ENCODE peak calls at places on chromosomes 13 and 19, in five cellular contexts. One of them, this sample, is unnamed.

GRCh38 chr13:76799696-76800095 is 86.5 kb downstream of the KCTD12 start:
- DNase-seq in NCI-H2227 treated with DMSO at 0.1 percent for 48 hours: no peak
- DNase-seq in esophagus muscularis mucosa: no peak
- DNase-seq in AG09309: no peak
- DNase-seq in stimulated activated CD8-positive, alpha-beta memory T cell treated with anti-CD3 and anti-CD28 coated beads, Interleukin-12 subunit alpha, Interleukin-12 subunit beta, amount 100 ng/mL, for 1 hour: no peak
- DNase-seq in this sample: no peak

GRCh38 chr13:43397110-43397509 is 373.7 kb downstream of the DNAJC15 start:
- DNase-seq in esophagus muscularis mucosa: no peak
- DNase-seq in AG09309: no peak
- DNase-seq in stimulated activated CD8-positive, alpha-beta memory T cell treated with anti-CD3 and anti-CD28 coated beads, Interleukin-12 subunit alpha, Interleukin-12 subunit beta, amount 100 ng/mL, for 1 hour: no peak
- DNase-seq in NCI-H2227 treated with DMSO at 0.1 percent for 48 hours: no peak
- DNase-seq in this sample: no peak

GRCh38 chr19:55346725-55347441 is 7.2 kb downstream of the KMT5C start:
- DNase-seq in esophagus muscularis mucosa: no peak
- DNase-seq in NCI-H2227 treated with DMSO at 0.1 percent for 48 hours: no peak
- DNase-seq in stimulated activated CD8-positive, alpha-beta memory T cell treated with anti-CD3 and anti-CD28 coated beads, Interleukin-12 subunit alpha, Interleukin-12 subunit beta, amount 100 ng/mL, for 1 hour: no peak
- DNase-seq in AG09309: no peak
- DNase-seq in this sample: no peak

GRCh38 chr13:110950356-110950755 is 35.5 kb upstream of the ANKRD10 start:
- DNase-seq in esophagus muscularis mucosa: no peak
- DNase-seq in NCI-H2227 treated with DMSO at 0.1 percent for 48 hours: no peak
- DNase-seq in stimulated activated CD8-positive, alpha-beta memory T cell treated with anti-CD3 and anti-CD28 coated beads, Interleukin-12 subunit alpha, Interleukin-12 subunit beta, amount 100 ng/mL, for 1 hour: no peak
- DNase-seq in AG09309: no peak
- DNase-seq in this sample: no peak

GRCh38 chr13:43128504-43128929 is 105.1 kb downstream of the DNAJC15 start:
- DNase-seq in esophagus muscularis mucosa: no peak
- DNase-seq in NCI-H2227 treated with DMSO at 0.1 percent for 48 hours: no peak
- DNase-seq in stimulated activated CD8-positive, alpha-beta memory T cell treated with anti-CD3 and anti-CD28 coated beads, Interleukin-12 subunit alpha, Interleukin-12 subunit beta, amount 100 ng/mL, for 1 hour: no peak
- DNase-seq in AG09309: no peak
- DNase-seq in this sample: no peak

GRCh38 chr19:4609878-4610511 is 29.3 kb upstream of the TNFAIP8L1 start:
- DNase-seq in esophagus muscularis mucosa: no peak
- DNase-seq in stimulated activated CD8-positive, alpha-beta memory T cell treated with anti-CD3 and anti-CD28 coated beads, Interleukin-12 subunit alpha, Interleukin-12 subunit beta, amount 100 ng/mL, for 1 hour: no peak
- DNase-seq in AG09309: no peak
- DNase-seq in NCI-H2227 treated with DMSO at 0.1 percent for 48 hours: no peak
- DNase-seq in this sample: no peak

GRCh38 chr19:39031368-39032163 is 783 bp downstream of the FBXO27 start:
- DNase-seq in NCI-H2227 treated with DMSO at 0.1 percent for 48 hours: peak
- DNase-seq in esophagus muscularis mucosa: peak
- DNase-seq in AG09309: no peak
- DNase-seq in stimulated activated CD8-positive, alpha-beta memory T cell treated with anti-CD3 and anti-CD28 coated beads, Interleukin-12 subunit alpha, Interleukin-12 subunit beta, amount 100 ng/mL, for 1 hour: peak
- DNase-seq in this sample: peak

GRCh38 chr19:7788178-7788932 is 25.3 kb downstream of the CLEC4M start:
- DNase-seq in stimulated activated CD8-positive, alpha-beta memory T cell treated with anti-CD3 and anti-CD28 coated beads, Interleukin-12 subunit alpha, Interleukin-12 subunit beta, amount 100 ng/mL, for 1 hour: no peak
- DNase-seq in esophagus muscularis mucosa: no peak
- DNase-seq in AG09309: no peak
- DNase-seq in NCI-H2227 treated with DMSO at 0.1 percent for 48 hours: no peak
- DNase-seq in this sample: no peak

GRCh38 chr19:41939861-41940442 is 11.7 kb upstream of the ERFL start:
- DNase-seq in NCI-H2227 treated with DMSO at 0.1 percent for 48 hours: peak
- DNase-seq in esophagus muscularis mucosa: no peak
- DNase-seq in AG09309: no peak
- DNase-seq in stimulated activated CD8-positive, alpha-beta memory T cell treated with anti-CD3 and anti-CD28 coated beads, Interleukin-12 subunit alpha, Interleukin-12 subunit beta, amount 100 ng/mL, for 1 hour: no peak
- DNase-seq in this sample: no peak

GRCh38 chr19:1133471-1133929 is 29.7 kb downstream of the GPX4 start:
- DNase-seq in AG09309: no peak
- DNase-seq in esophagus muscularis mucosa: no peak
- DNase-seq in NCI-H2227 treated with DMSO at 0.1 percent for 48 hours: no peak
- DNase-seq in stimulated activated CD8-positive, alpha-beta memory T cell treated with anti-CD3 and anti-CD28 coated beads, Interleukin-12 subunit alpha, Interleukin-12 subunit beta, amount 100 ng/mL, for 1 hour: peak
- DNase-seq in this sample: no peak

GRCh38 chr19:47511128-47511517 is 3.7 kb downstream of the NAPA start:
- DNase-seq in AG09309: no peak
- DNase-seq in NCI-H2227 treated with DMSO at 0.1 percent for 48 hours: no peak
- DNase-seq in stimulated activated CD8-positive, alpha-beta memory T cell treated with anti-CD3 and anti-CD28 coated beads, Interleukin-12 subunit alpha, Interleukin-12 subunit beta, amount 100 ng/mL, for 1 hour: no peak
- DNase-seq in esophagus muscularis mucosa: no peak
- DNase-seq in this sample: no peak

GRCh38 chr19:2095338-2095938 is 688 bp downstream of the MOB3A start:
- DNase-seq in esophagus muscularis mucosa: no peak
- DNase-seq in NCI-H2227 treated with DMSO at 0.1 percent for 48 hours: no peak
- DNase-seq in AG09309: no peak
- DNase-seq in stimulated activated CD8-positive, alpha-beta memory T cell treated with anti-CD3 and anti-CD28 coated beads, Interleukin-12 subunit alpha, Interleukin-12 subunit beta, amount 100 ng/mL, for 1 hour: no peak
- DNase-seq in this sample: no peak

GRCh38 chr19:19647037-19647835 is 3.8 kb upstream of the GMIP start:
- DNase-seq in NCI-H2227 treated with DMSO at 0.1 percent for 48 hours: no peak
- DNase-seq in esophagus muscularis mucosa: no peak
- DNase-seq in AG09309: no peak
- DNase-seq in stimulated activated CD8-positive, alpha-beta memory T cell treated with anti-CD3 and anti-CD28 coated beads, Interleukin-12 subunit alpha, Interleukin-12 subunit beta, amount 100 ng/mL, for 1 hour: no peak
- DNase-seq in this sample: no peak

GRCh38 chr19:16566161-16566560 is 6.1 kb downstream of the SLC35E1 start:
- DNase-seq in NCI-H2227 treated with DMSO at 0.1 percent for 48 hours: no peak
- DNase-seq in esophagus muscularis mucosa: no peak
- DNase-seq in stimulated activated CD8-positive, alpha-beta memory T cell treated with anti-CD3 and anti-CD28 coated beads, Interleukin-12 subunit alpha, Interleukin-12 subunit beta, amount 100 ng/mL, for 1 hour: peak
- DNase-seq in AG09309: no peak
- DNase-seq in this sample: no peak

GRCh38 chr13:53112522-53112921 is 83.9 kb downstream of the OLFM4 start:
- DNase-seq in NCI-H2227 treated with DMSO at 0.1 percent for 48 hours: no peak
- DNase-seq in AG09309: no peak
- DNase-seq in stimulated activated CD8-positive, alpha-beta memory T cell treated with anti-CD3 and anti-CD28 coated beads, Interleukin-12 subunit alpha, Interleukin-12 subunit beta, amount 100 ng/mL, for 1 hour: no peak
- DNase-seq in esophagus muscularis mucosa: no peak
- DNase-seq in this sample: no peak

GRCh38 chr13:48647625-48648024 is 6.1 kb upstream of the CYSLTR2 start:
- DNase-seq in AG09309: no peak
- DNase-seq in esophagus muscularis mucosa: no peak
- DNase-seq in stimulated activated CD8-positive, alpha-beta memory T cell treated with anti-CD3 and anti-CD28 coated beads, Interleukin-12 subunit alpha, Interleukin-12 subunit beta, amount 100 ng/mL, for 1 hour: no peak
- DNase-seq in NCI-H2227 treated with DMSO at 0.1 percent for 48 hours: no peak
- DNase-seq in this sample: no peak

GRCh38 chr19:13089139-13089856 is 13.4 kb downstream of the LYL1 start:
- DNase-seq in NCI-H2227 treated with DMSO at 0.1 percent for 48 hours: no peak
- DNase-seq in esophagus muscularis mucosa: no peak
- DNase-seq in stimulated activated CD8-positive, alpha-beta memory T cell treated with anti-CD3 and anti-CD28 coated beads, Interleukin-12 subunit alpha, Interleukin-12 subunit beta, amount 100 ng/mL, for 1 hour: no peak
- DNase-seq in AG09309: no peak
- DNase-seq in this sample: peak

GRCh38 chr13:88263808-88264207 is 592.6 kb downstream of the SLITRK5 start:
- DNase-seq in AG09309: no peak
- DNase-seq in NCI-H2227 treated with DMSO at 0.1 percent for 48 hours: no peak
- DNase-seq in stimulated activated CD8-positive, alpha-beta memory T cell treated with anti-CD3 and anti-CD28 coated beads, Interleukin-12 subunit alpha, Interleukin-12 subunit beta, amount 100 ng/mL, for 1 hour: no peak
- DNase-seq in esophagus muscularis mucosa: no peak
- DNase-seq in this sample: no peak

GRCh38 chr19:47351545-47351944 is 2.4 kb downstream of the DHX34 start:
- DNase-seq in stimulated activated CD8-positive, alpha-beta memory T cell treated with anti-CD3 and anti-CD28 coated beads, Interleukin-12 subunit alpha, Interleukin-12 subunit beta, amount 100 ng/mL, for 1 hour: no peak
- DNase-seq in AG09309: no peak
- DNase-seq in esophagus muscularis mucosa: no peak
- DNase-seq in NCI-H2227 treated with DMSO at 0.1 percent for 48 hours: no peak
- DNase-seq in this sample: no peak

GRCh38 chr13:99663185-99663825 is 162.0 kb downstream of the TM9SF2 start:
- DNase-seq in NCI-H2227 treated with DMSO at 0.1 percent for 48 hours: no peak
- DNase-seq in esophagus muscularis mucosa: peak
- DNase-seq in AG09309: no peak
- DNase-seq in stimulated activated CD8-positive, alpha-beta memory T cell treated with anti-CD3 and anti-CD28 coated beads, Interleukin-12 subunit alpha, Interleukin-12 subunit beta, amount 100 ng/mL, for 1 hour: no peak
- DNase-seq in this sample: no peak

GRCh38 chr19:4083677-4084546 is 17.2 kb upstream of the ZBTB7A start:
- DNase-seq in NCI-H2227 treated with DMSO at 0.1 percent for 48 hours: no peak
- DNase-seq in esophagus muscularis mucosa: no peak
- DNase-seq in stimulated activated CD8-positive, alpha-beta memory T cell treated with anti-CD3 and anti-CD28 coated beads, Interleukin-12 subunit alpha, Interleukin-12 subunit beta, amount 100 ng/mL, for 1 hour: no peak
- DNase-seq in AG09309: no peak
- DNase-seq in this sample: no peak

GRCh38 chr13:44197791-44198770 is 175.5 kb upstream of the SERP2 start:
- DNase-seq in NCI-H2227 treated with DMSO at 0.1 percent for 48 hours: no peak
- DNase-seq in stimulated activated CD8-positive, alpha-beta memory T cell treated with anti-CD3 and anti-CD28 coated beads, Interleukin-12 subunit alpha, Interleukin-12 subunit beta, amount 100 ng/mL, for 1 hour: no peak
- DNase-seq in AG09309: peak
- DNase-seq in esophagus muscularis mucosa: peak
- DNase-seq in this sample: no peak

GRCh38 chr19:14393303-14393702 is 12.1 kb downstream of the ADGRE5 start:
- DNase-seq in stimulated activated CD8-positive, alpha-beta memory T cell treated with anti-CD3 and anti-CD28 coated beads, Interleukin-12 subunit alpha, Interleukin-12 subunit beta, amount 100 ng/mL, for 1 hour: no peak
- DNase-seq in NCI-H2227 treated with DMSO at 0.1 percent for 48 hours: no peak
- DNase-seq in AG09309: no peak
- DNase-seq in esophagus muscularis mucosa: no peak
- DNase-seq in this sample: no peak

GRCh38 chr19:29886535-29886934 is 55.5 kb upstream of the URI1 start:
- DNase-seq in NCI-H2227 treated with DMSO at 0.1 percent for 48 hours: no peak
- DNase-seq in esophagus muscularis mucosa: no peak
- DNase-seq in stimulated activated CD8-positive, alpha-beta memory T cell treated with anti-CD3 and anti-CD28 coated beads, Interleukin-12 subunit alpha, Interleukin-12 subunit beta, amount 100 ng/mL, for 1 hour: no peak
- DNase-seq in AG09309: no peak
- DNase-seq in this sample: no peak

GRCh38 chr13:82070411-82070810 is 1729.5 kb upstream of the SPRY2 start:
- DNase-seq in AG09309: no peak
- DNase-seq in stimulated activated CD8-positive, alpha-beta memory T cell treated with anti-CD3 and anti-CD28 coated beads, Interleukin-12 subunit alpha, Interleukin-12 subunit beta, amount 100 ng/mL, for 1 hour: no peak
- DNase-seq in NCI-H2227 treated with DMSO at 0.1 percent for 48 hours: no peak
- DNase-seq in esophagus muscularis mucosa: no peak
- DNase-seq in this sample: no peak

GRCh38 chr13:43127103-43127817 is 103.9 kb downstream of the DNAJC15 start:
- DNase-seq in AG09309: no peak
- DNase-seq in stimulated activated CD8-positive, alpha-beta memory T cell treated with anti-CD3 and anti-CD28 coated beads, Interleukin-12 subunit alpha, Interleukin-12 subunit beta, amount 100 ng/mL, for 1 hour: no peak
- DNase-seq in esophagus muscularis mucosa: peak
- DNase-seq in NCI-H2227 treated with DMSO at 0.1 percent for 48 hours: no peak
- DNase-seq in this sample: no peak

GRCh38 chr19:15841875-15842569 is 26.6 kb upstream of the OR10H1 start:
- DNase-seq in stimulated activated CD8-positive, alpha-beta memory T cell treated with anti-CD3 and anti-CD28 coated beads, Interleukin-12 subunit alpha, Interleukin-12 subunit beta, amount 100 ng/mL, for 1 hour: no peak
- DNase-seq in NCI-H2227 treated with DMSO at 0.1 percent for 48 hours: no peak
- DNase-seq in esophagus muscularis mucosa: no peak
- DNase-seq in AG09309: no peak
- DNase-seq in this sample: no peak

GRCh38 chr19:44447864-44448674 is at the start of gene ZNF229:
- DNase-seq in AG09309: peak
- DNase-seq in stimulated activated CD8-positive, alpha-beta memory T cell treated with anti-CD3 and anti-CD28 coated beads, Interleukin-12 subunit alpha, Interleukin-12 subunit beta, amount 100 ng/mL, for 1 hour: peak
- DNase-seq in NCI-H2227 treated with DMSO at 0.1 percent for 48 hours: peak
- DNase-seq in esophagus muscularis mucosa: peak
- DNase-seq in this sample: peak